ENCODE peak calls at places on chromosomes 16 and 17, in four cellular contexts. G is gastrocnemius medialis, T is body of pancreas, F is spleen. S is an unnamed sample.

GRCh38 chr17:31788956-31789355 is 70.1 kb downstream of the COPRS start:
- DNase-seq in G (no peak), T (no peak), F (no peak), S (no peak)

GRCh38 chr16:62638964-62639861 is 603.0 kb upstream of the CDH8 start:
- DNase-seq in G (no peak), T (no peak), F (no peak), S (no peak)

GRCh38 chr17:35900280-35900679 is 20.1 kb upstream of the CCL5 start:
- DNase-seq in G (no peak), T (no peak), F (no peak), S (no peak)

GRCh38 chr16:70018254-70018653 is 67.1 kb downstream of the CLEC18A start:
- DNase-seq in G (no peak), T (no peak), F (no peak), S (no peak)

GRCh38 chr16:23368469-23368868 is 66.4 kb downstream of the SCNN1B start:
- DNase-seq in G (no peak), T (no peak), F (no peak), S (no peak)

GRCh38 chr16:82900611-82901010 is 273.8 kb downstream of the CDH13 start:
- DNase-seq in G (no peak), T (no peak), F (no peak), S (no peak)

GRCh38 chr16:21197115-21197514 is 14.3 kb downstream of the ZP2 start:
- DNase-seq in G (no peak), T (no peak), F (no peak), S (no peak)

GRCh38 chr17:14112407-14112806 is 43.1 kb downstream of the COX10 start:
- DNase-seq in G (no peak), T (no peak), F (no peak), S (no peak)

GRCh38 chr16:87457051-87457611 is 35.7 kb downstream of the ZCCHC14 start:
- DNase-seq in G (no peak), T (no peak), F (no peak), S (no peak)

GRCh38 chr16:80804451-80805383 is at the start of gene CDYL2:
- DNase-seq in G (no peak), T (peak; percentile 40), F (peak; percentile 87), S (peak; percentile 73)

GRCh38 chr17:70158581-70158980 is 10.8 kb upstream of the KCNJ2 start:
- DNase-seq in G (no peak), T (no peak), F (no peak), S (no peak)

GRCh38 chr16:4283939-4284338 is 11.1 kb upstream of the TFAP4 start:
- DNase-seq in G (no peak), T (no peak), F (no peak), S (no peak)

GRCh38 chr17:19720631-19721426 is 4.4 kb upstream of the SLC47A2 start:
- DNase-seq in G (no peak), T (no peak), F (no peak), S (no peak)

GRCh38 chr17:79552405-79552804 is 58.4 kb downstream of the RBFOX3 start:
- DNase-seq in G (no peak), T (no peak), F (no peak), S (no peak)
- H3K27me3 ChIP-seq in G (peaks cover 11% of the 10 kb centered on the region), T (no peaks in the 10 kb centered on the region), F (peaks cover 35% of the 10 kb centered on the region), S (no peaks in the 10 kb centered on the region)

GRCh38 chr17:50636804-50637195 is 2.1 kb downstream of the ABCC3 start:
- DNase-seq in G (no peak), T (no peak), F (no peak), S (peak; percentile 43)
- H3K4me1 ChIP-seq in G (peaks cover 16% of the 10 kb centered on the region), T (peaks cover 77% of the 10 kb centered on the region), F (peaks cover 27% of the 10 kb centered on the region), S (peaks cover 54% of the 10 kb centered on the region)

DNA sequence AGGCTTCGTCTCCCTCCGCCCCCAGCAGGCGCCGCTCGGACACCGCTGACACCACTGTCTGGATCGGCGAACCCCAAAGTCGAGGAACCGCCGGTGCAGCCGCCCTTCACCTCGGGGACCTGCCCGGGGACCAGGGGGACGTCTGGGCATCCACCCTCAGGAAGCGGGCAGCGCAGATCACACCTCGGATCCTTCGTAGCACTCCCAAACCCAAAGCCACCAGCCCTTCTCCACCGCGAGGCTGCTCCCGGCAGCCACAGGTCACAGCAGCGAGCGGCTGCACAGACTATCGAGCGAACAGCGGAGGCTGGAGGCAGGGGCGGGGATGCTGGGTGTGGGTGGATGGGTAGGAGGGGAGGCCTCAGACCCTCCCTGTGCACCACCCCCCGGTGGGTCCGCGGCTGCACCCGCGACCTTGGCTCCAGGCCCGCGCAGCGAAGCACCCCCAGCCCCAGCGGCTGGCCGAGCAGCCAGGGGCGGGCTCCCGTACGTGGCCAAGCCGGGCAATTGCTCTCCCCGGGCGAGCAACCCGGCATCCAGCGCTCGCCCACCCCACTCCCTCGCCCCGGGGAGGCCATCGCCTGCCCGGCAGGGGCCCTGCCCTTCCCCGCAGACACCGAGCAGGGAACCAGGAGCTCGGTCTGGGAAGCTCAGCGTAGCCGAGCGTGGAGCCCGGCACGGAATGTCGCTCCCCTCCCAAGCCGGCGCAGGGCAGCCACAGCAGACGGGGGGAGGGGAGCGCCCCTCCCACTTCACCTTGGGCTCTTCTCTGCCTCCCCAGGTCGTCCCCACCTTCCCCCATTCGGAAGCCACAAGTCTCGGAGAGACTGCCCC is 1.0 kb downstream of the SDK2 start:
- DNase-seq in G (no peak), T (no peak), F (peak; percentile 88), S (no peak)
- H3K27me3 ChIP-seq in G (peaks cover 22% of the 10 kb centered on the region), T (peaks cover 31% of the 10 kb centered on the region), F (peaks cover 76% of the 10 kb centered on the region), S (peaks cover 16% of the 10 kb centered on the region)

GRCh38 chr16:12025472-12025871 is 48.9 kb downstream of the SNX29 start:
- DNase-seq in G (no peak), T (no peak), F (no peak), S (no peak)
- H3K4me1 ChIP-seq in G (no peaks in the 10 kb centered on the region), T (peaks cover 14% of the 10 kb centered on the region), F (no peaks in the 10 kb centered on the region), S (no peaks in the 10 kb centered on the region)

GRCh38 chr16:1168837-1169236 is 15.9 kb downstream of the CACNA1H start:
- DNase-seq in G (no peak), T (no peak), F (no peak), S (no peak)
- H3K27me3 ChIP-seq in G (peaks cover 37% of the 10 kb centered on the region), T (no peaks in the 10 kb centered on the region), F (peaks cover 89% of the 10 kb centered on the region), S (no peaks in the 10 kb centered on the region)

GRCh38 chr16:89332248-89333245 is 115.0 kb downstream of the ZNF778 start:
- DNase-seq in G (no peak), T (no peak), F (no peak), S (peak; percentile 14)

GRCh38 chr16:89334988-89335802 is 117.7 kb downstream of the ZNF778 start:
- DNase-seq in G (no peak), T (no peak), F (no peak), S (peak; percentile 49)

GRCh38 chr16:89334050-89334449 is 116.5 kb downstream of the ZNF778 start:
- DNase-seq in G (no peak), T (no peak), F (no peak), S (no peak)

GRCh38 chr16:89335803-89336485 is 118.4 kb downstream of the ZNF778 start:
- DNase-seq in G (peak; percentile 69), T (no peak), F (no peak), S (peak; percentile 33)

DNA sequence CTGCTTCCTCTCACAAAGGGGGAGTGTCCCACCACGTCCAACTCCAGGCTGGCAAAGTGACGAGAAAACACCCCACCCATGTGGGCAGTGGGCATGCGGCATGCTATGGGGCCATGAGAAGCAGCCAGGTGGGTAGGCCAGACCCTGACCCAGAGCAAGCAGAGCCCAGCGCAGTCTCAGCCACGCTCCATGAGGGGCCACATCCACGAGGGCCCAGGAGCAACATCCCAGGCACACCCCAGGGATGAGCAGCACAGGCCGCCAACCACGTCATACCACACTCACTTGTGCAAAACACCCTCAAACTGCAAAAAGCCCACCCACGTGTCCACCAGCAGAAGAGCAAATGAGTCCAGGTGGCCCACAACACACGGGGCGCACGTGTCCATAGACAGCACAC is 117.0 kb downstream of the ZNF778 start:
- DNase-seq in G (no peak), T (no peak), F (no peak), S (peak; percentile 49)
- H3K4me1 ChIP-seq in G (peaks cover 84% of the 10 kb centered on the region), T (peaks cover 45% of the 10 kb centered on the region), F (peaks cover 36% of the 10 kb centered on the region), S (peaks cover 26% of the 10 kb centered on the region)

DNA sequence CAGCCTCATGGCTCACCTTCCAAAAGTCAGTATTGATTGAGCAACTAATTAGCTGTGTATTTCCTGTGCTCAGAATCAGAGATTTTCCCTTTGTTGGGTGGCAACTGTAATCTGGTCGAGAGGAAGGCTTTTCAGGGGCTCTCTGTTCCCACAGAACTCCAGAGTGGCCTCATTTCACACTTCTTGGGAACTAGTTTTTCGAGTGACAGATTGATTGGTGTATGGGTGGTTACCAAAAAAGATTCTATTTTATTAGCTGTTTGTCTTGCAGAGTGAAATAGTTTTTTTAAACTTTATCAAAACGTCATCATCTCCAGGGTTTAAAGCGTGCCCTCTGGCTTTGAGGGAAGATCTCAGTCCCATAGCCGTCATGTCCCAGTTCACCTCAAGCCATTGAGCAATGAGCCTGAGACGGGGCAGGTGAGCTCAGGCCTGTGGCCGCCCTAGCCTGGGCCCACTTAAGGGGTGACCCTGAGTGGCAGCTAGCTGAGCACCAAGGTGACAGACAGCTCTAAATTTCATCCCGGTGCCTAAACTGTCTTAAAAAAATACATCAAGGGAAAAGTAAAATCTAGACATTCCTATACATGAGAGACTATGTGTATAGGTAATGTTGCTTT is 53.0 kb downstream of the SMPD3 start:
- DNase-seq in G (no peak), T (no peak), F (peak; percentile 24), S (no peak)
- H3K27me3 ChIP-seq in G (no peaks in the 10 kb centered on the region), T (no peaks in the 10 kb centered on the region), F (no peaks in the 10 kb centered on the region), S (no peaks in the 10 kb centered on the region)

DNA sequence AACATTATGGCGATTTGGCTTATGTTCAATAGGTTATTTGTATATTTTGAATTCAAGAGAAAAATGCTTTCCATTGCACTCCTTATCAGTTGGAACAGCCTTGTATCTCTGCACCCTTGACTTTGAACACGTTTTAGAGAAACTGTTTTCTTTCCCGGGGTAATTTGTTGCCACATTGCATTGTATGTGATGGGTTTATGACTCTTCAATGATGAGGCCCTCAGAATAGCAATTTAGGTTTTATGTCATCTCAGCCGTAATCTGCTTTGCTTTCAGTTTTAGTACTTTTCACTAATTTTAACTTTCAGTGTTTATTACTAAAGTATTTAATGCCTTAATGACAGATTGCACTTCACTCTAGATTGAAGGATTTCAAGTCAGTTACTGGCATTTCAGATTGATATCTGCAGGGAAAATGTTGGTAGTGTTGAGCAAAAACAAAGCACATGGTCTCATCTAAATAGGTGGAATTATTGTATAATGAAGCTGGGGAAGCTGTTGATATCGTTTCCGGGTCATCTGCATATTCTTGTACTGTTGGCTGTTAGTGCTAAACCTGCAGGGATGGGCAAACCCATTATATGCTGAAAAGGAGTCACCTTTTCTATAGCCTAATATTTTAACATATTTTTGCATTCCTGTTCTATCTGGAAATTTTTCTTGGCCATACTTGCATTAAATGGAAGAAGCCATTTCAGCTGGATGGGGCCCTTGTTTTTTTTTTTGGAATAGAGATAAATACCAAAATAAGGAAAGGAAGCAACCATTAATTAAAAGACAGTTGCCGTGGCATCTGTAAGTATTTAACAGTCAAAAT is 2.0 kb downstream of the LUC7L3 start:
- DNase-seq in G (no peak), T (no peak), F (no peak), S (no peak)
- H3K4me1 ChIP-seq in G (peaks cover 55% of the 10 kb centered on the region), T (peaks cover 56% of the 10 kb centered on the region), F (peaks cover 46% of the 10 kb centered on the region), S (peaks cover 64% of the 10 kb centered on the region)